ENCODE peak calls at places on chromosomes 3 and 15, in five cellular contexts. One of them, this sample, is unnamed.

GRCh38 chr15:35958021-35958420 is 412.1 kb upstream of the DPH6 start:
- DNase-seq in fibroblast of mammary gland: peak; percentile 51
- DNase-seq in OCI-LY7: no peak
- DNase-seq in bronchial epithelial cell: peak; percentile 80
- DNase-seq in foreskin fibroblast: no peak
- DNase-seq in this sample: no peak

GRCh38 chr15:80159301-80159700 is 6.5 kb downstream of the FAH start:
- DNase-seq in fibroblast of mammary gland: no peak
- DNase-seq in OCI-LY7: no peak
- DNase-seq in bronchial epithelial cell: no peak
- DNase-seq in foreskin fibroblast: no peak
- DNase-seq in this sample: no peak

GRCh38 chr3:16807981-16808380 is 76.8 kb upstream of the PLCL2 start:
- DNase-seq in fibroblast of mammary gland: peak; percentile 42
- DNase-seq in OCI-LY7: no peak
- DNase-seq in bronchial epithelial cell: no peak
- DNase-seq in foreskin fibroblast: no peak
- DNase-seq in this sample: peak; percentile 4

GRCh38 chr3:177713921-177714900 is 516.9 kb upstream of the TBL1XR1 start:
- DNase-seq in fibroblast of mammary gland: no peak
- DNase-seq in OCI-LY7: no peak
- DNase-seq in bronchial epithelial cell: no peak
- DNase-seq in foreskin fibroblast: no peak
- DNase-seq in this sample: no peak

GRCh38 chr3:122299872-122300460 is 25.1 kb upstream of the CSTA start:
- DNase-seq in fibroblast of mammary gland: peak; percentile 30
- DNase-seq in OCI-LY7: peak; percentile 51
- DNase-seq in bronchial epithelial cell: peak; percentile 25
- DNase-seq in foreskin fibroblast: peak; percentile 7
- DNase-seq in this sample: no peak

GRCh38 chr15:82044373-82045178 is 1.2 kb downstream of the MEX3B start:
- DNase-seq in fibroblast of mammary gland: peak; percentile 52
- DNase-seq in OCI-LY7: no peak
- DNase-seq in bronchial epithelial cell: no peak
- DNase-seq in foreskin fibroblast: peak; percentile 39
- DNase-seq in this sample: peak; percentile 47

GRCh38 chr3:172853911-172854648 is 103.6 kb downstream of the ECT2 start:
- DNase-seq in fibroblast of mammary gland: no peak
- DNase-seq in OCI-LY7: no peak
- DNase-seq in bronchial epithelial cell: no peak
- DNase-seq in foreskin fibroblast: no peak
- DNase-seq in this sample: no peak

GRCh38 chr3:63656791-63657190 is 4.3 kb downstream of the SNTN start:
- DNase-seq in fibroblast of mammary gland: peak; percentile 91
- DNase-seq in OCI-LY7: no peak
- DNase-seq in bronchial epithelial cell: no peak
- DNase-seq in foreskin fibroblast: peak; percentile 75
- DNase-seq in this sample: peak; percentile 77

GRCh38 chr15:78507831-78508160 is 419 bp downstream of the HYKK start:
- DNase-seq in fibroblast of mammary gland: no peak
- DNase-seq in OCI-LY7: no peak
- DNase-seq in bronchial epithelial cell: no peak
- DNase-seq in foreskin fibroblast: no peak
- DNase-seq in this sample: no peak

GRCh38 chr3:194134231-194134756 is 1.7 kb upstream of the HES1 start:
- DNase-seq in fibroblast of mammary gland: peak; percentile 80
- DNase-seq in OCI-LY7: peak; percentile 68
- DNase-seq in bronchial epithelial cell: no peak
- DNase-seq in foreskin fibroblast: peak; percentile 41
- DNase-seq in this sample: peak; percentile 31

GRCh38 chr3:126549861-126550487 is 8.8 kb downstream of the C3orf22 start:
- DNase-seq in fibroblast of mammary gland: no peak
- DNase-seq in OCI-LY7: no peak
- DNase-seq in bronchial epithelial cell: no peak
- DNase-seq in foreskin fibroblast: no peak
- DNase-seq in this sample: no peak

GRCh38 chr15:90266485-90266884 is 1.0 kb downstream of the NGRN start:
- DNase-seq in fibroblast of mammary gland: peak; percentile 43
- DNase-seq in OCI-LY7: peak; percentile 20
- DNase-seq in bronchial epithelial cell: no peak
- DNase-seq in foreskin fibroblast: peak; percentile 14
- DNase-seq in this sample: peak; percentile 9

GRCh38 chr3:66139415-66139814 is 81.4 kb upstream of the SLC25A26 start:
- DNase-seq in fibroblast of mammary gland: no peak
- DNase-seq in OCI-LY7: no peak
- DNase-seq in bronchial epithelial cell: no peak
- DNase-seq in foreskin fibroblast: no peak
- DNase-seq in this sample: no peak

GRCh38 chr3:35184775-35185174 is 454.6 kb upstream of the ARPP21 start:
- DNase-seq in fibroblast of mammary gland: peak; percentile 35
- DNase-seq in OCI-LY7: no peak
- DNase-seq in bronchial epithelial cell: peak; percentile 44
- DNase-seq in foreskin fibroblast: peak; percentile 15
- DNase-seq in this sample: no peak

GRCh38 chr3:194395767-194396527 is 3.1 kb downstream of the GP5 start:
- DNase-seq in fibroblast of mammary gland: peak; percentile 23
- DNase-seq in OCI-LY7: no peak
- DNase-seq in bronchial epithelial cell: no peak
- DNase-seq in foreskin fibroblast: no peak
- DNase-seq in this sample: no peak

GRCh38 chr15:63514533-63514943 is 10.1 kb downstream of the USP3 start:
- DNase-seq in fibroblast of mammary gland: peak; percentile 93
- DNase-seq in OCI-LY7: no peak
- DNase-seq in bronchial epithelial cell: peak; percentile 95
- DNase-seq in foreskin fibroblast: peak; percentile 74
- DNase-seq in this sample: peak; percentile 47

GRCh38 chr15:28027714-28028076 is 71.4 kb downstream of the OCA2 start:
- DNase-seq in fibroblast of mammary gland: no peak
- DNase-seq in OCI-LY7: no peak
- DNase-seq in bronchial epithelial cell: no peak
- DNase-seq in foreskin fibroblast: no peak
- DNase-seq in this sample: no peak

GRCh38 chr15:79956354-79956939 is 14.5 kb downstream of the BCL2A1 start:
- DNase-seq in fibroblast of mammary gland: no peak
- DNase-seq in OCI-LY7: no peak
- DNase-seq in bronchial epithelial cell: no peak
- DNase-seq in foreskin fibroblast: no peak
- DNase-seq in this sample: no peak

GRCh38 chr15:59814409-59814808 is 125.3 kb upstream of the BNIP2 start:
- DNase-seq in fibroblast of mammary gland: no peak
- DNase-seq in OCI-LY7: no peak
- DNase-seq in bronchial epithelial cell: no peak
- DNase-seq in foreskin fibroblast: no peak
- DNase-seq in this sample: no peak

GRCh38 chr15:59817834-59818233 is 128.7 kb upstream of the BNIP2 start:
- DNase-seq in fibroblast of mammary gland: no peak
- DNase-seq in OCI-LY7: no peak
- DNase-seq in bronchial epithelial cell: no peak
- DNase-seq in foreskin fibroblast: no peak
- DNase-seq in this sample: no peak

GRCh38 chr15:59819047-59819446 is 129.9 kb upstream of the BNIP2 start:
- DNase-seq in fibroblast of mammary gland: no peak
- DNase-seq in OCI-LY7: no peak
- DNase-seq in bronchial epithelial cell: no peak
- DNase-seq in foreskin fibroblast: no peak
- DNase-seq in this sample: no peak
- TF ChIP-seq CTCF in fibroblast of mammary gland: no peak
- TF ChIP-seq CTCF in OCI-LY7: no peak
- TF ChIP-seq CTCF in bronchial epithelial cell: no peak
- TF ChIP-seq CTCF in foreskin fibroblast: no peak
- TF ChIP-seq CTCF in this sample: no peak

DNA sequence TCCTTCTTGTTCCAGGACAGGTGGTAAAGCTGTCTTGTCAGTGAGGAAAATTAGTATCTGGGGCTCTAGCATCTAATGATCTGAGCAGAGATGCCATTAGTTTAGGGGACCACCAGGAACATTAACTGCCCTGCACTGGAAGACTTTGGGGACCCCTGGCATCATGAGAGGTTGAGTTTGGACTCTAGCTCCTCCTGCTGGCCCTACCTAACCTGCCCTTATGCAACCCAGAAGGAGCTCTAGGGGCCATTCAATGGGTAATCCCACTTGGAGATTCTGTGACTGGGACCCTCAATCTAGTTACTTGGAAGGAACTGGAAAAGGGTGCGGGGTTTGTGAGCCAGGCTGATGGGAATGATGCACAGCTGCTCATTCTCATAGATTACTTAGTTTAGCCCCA is 451.0 kb downstream of the EPHB1 start:
- DNase-seq in fibroblast of mammary gland: no peak
- DNase-seq in OCI-LY7: no peak
- DNase-seq in bronchial epithelial cell: no peak
- DNase-seq in foreskin fibroblast: no peak
- DNase-seq in this sample: no peak
- TF ChIP-seq CTCF in fibroblast of mammary gland: no peak
- TF ChIP-seq CTCF in OCI-LY7: peak; percentile 32
- TF ChIP-seq CTCF in bronchial epithelial cell: no peak
- TF ChIP-seq CTCF in foreskin fibroblast: peak; percentile 11
- TF ChIP-seq CTCF in this sample: no peak

GRCh38 chr3:36769926-36770325 is 5.6 kb upstream of the DCLK3 start:
- DNase-seq in fibroblast of mammary gland: no peak
- DNase-seq in OCI-LY7: no peak
- DNase-seq in bronchial epithelial cell: no peak
- DNase-seq in foreskin fibroblast: no peak
- DNase-seq in this sample: no peak

GRCh38 chr3:36763111-36763849 is 1.1 kb downstream of the DCLK3 start:
- DNase-seq in fibroblast of mammary gland: no peak
- DNase-seq in OCI-LY7: no peak
- DNase-seq in bronchial epithelial cell: peak; percentile 3
- DNase-seq in foreskin fibroblast: no peak
- DNase-seq in this sample: no peak

GRCh38 chr3:36764704-36765038 is 318 bp upstream of the DCLK3 start:
- DNase-seq in fibroblast of mammary gland: no peak
- DNase-seq in OCI-LY7: no peak
- DNase-seq in bronchial epithelial cell: no peak
- DNase-seq in foreskin fibroblast: no peak
- DNase-seq in this sample: no peak

GRCh38 chr3:36765104-36765503 is 751 bp upstream of the DCLK3 start:
- DNase-seq in fibroblast of mammary gland: no peak
- DNase-seq in OCI-LY7: no peak
- DNase-seq in bronchial epithelial cell: no peak
- DNase-seq in foreskin fibroblast: no peak
- DNase-seq in this sample: no peak

DNA sequence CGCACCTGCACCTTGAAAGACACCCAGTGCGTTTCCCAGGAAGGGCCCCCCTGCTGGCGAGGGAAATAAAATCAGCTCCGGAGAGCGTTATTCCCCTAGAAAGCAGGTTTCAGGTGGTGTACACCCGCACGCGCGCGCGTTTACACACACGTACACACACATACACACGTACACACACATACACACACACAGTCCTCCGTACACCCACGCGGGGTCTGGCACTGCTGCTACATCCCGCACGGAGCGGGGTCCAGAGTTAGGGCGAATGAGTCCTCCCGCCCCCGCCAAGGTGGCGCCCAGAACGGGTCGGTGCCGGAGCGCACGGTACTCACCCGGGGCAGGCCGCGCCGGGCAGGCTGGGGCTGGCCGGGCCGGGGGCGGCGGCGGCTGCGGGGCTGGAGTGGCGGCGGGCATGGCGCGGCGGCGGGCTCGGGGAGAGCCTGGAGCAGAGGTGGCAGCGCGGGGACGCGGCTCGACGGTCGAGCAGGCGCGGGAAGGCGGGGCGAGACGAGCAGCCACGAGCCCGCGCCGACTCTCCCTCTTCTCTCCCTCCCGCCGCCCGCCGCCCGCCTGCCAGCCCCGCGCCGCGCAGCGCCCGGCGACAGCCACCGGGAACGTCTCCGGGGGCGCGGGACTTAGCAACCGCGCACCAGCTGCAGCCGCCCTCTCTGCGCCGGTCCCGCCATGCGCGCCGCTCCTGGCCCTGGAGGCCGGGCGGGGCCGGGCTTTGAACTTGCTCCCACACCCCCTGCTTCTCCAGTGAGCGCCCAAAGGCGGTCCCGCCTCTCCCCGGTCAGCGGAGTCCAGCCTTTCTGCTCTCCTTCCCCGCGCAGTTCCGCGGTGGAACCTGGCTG is at the start of gene DCLK3:
- DNase-seq in fibroblast of mammary gland: no peak
- DNase-seq in OCI-LY7: no peak
- DNase-seq in bronchial epithelial cell: no peak
- DNase-seq in foreskin fibroblast: no peak
- DNase-seq in this sample: no peak
- TF ChIP-seq CTCF in fibroblast of mammary gland: no peak
- TF ChIP-seq CTCF in OCI-LY7: no peak
- TF ChIP-seq CTCF in bronchial epithelial cell: no peak
- TF ChIP-seq CTCF in foreskin fibroblast: no peak
- TF ChIP-seq CTCF in this sample: no peak

GRCh38 chr3:81874738-81875137 is 113.3 kb upstream of the GBE1 start:
- DNase-seq in fibroblast of mammary gland: no peak
- DNase-seq in OCI-LY7: no peak
- DNase-seq in bronchial epithelial cell: peak; percentile 37
- DNase-seq in foreskin fibroblast: no peak
- DNase-seq in this sample: no peak

GRCh38 chr3:81868597-81868996 is 107.2 kb upstream of the GBE1 start:
- DNase-seq in fibroblast of mammary gland: no peak
- DNase-seq in OCI-LY7: no peak
- DNase-seq in bronchial epithelial cell: no peak
- DNase-seq in foreskin fibroblast: no peak
- DNase-seq in this sample: no peak

GRCh38 chr3:81872566-81872965 is 111.1 kb upstream of the GBE1 start:
- DNase-seq in fibroblast of mammary gland: no peak
- DNase-seq in OCI-LY7: no peak
- DNase-seq in bronchial epithelial cell: no peak
- DNase-seq in foreskin fibroblast: no peak
- DNase-seq in this sample: no peak

GRCh38 chr3:81869380-81869779 is 107.9 kb upstream of the GBE1 start:
- DNase-seq in fibroblast of mammary gland: no peak
- DNase-seq in OCI-LY7: no peak
- DNase-seq in bronchial epithelial cell: no peak
- DNase-seq in foreskin fibroblast: no peak
- DNase-seq in this sample: no peak

DNA sequence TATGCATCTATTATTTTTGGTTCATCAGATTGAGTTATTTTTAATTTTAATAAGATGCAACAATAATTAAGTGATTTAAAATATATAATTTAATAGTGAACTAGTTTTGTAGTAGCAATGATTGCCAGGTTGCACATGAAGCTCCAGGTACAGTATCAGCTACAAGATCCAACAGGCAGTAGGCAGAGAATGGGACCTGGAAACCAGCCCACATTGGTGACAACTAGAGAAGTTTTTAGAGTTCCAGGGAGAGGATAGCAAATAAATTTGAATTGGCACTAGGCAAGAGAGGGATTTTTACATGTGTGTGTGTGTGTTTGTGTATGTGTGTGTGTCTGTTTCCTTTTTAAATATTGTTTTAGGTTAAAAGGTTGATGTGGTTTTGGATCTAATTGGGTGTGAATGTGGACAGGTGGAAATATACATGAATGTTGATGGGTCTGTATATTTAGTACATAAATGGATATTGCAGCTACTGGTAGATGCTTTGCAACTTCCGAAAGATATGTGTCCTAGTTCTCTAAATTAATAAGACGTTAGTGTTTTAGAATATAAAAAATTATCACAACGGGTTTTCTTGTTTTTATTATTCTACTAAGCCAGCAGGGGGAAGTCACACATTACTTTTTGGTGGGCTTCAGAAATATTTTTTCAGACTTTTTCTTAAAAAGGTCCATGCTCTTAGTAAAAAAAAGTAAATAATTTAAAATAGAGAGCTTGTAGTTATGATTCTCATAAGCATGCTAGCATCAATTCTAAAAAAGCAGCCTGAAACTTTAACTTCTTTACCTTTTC is 110.1 kb upstream of the GBE1 start:
- DNase-seq in fibroblast of mammary gland: no peak
- DNase-seq in OCI-LY7: no peak
- DNase-seq in bronchial epithelial cell: no peak
- DNase-seq in foreskin fibroblast: no peak
- DNase-seq in this sample: no peak
- TF ChIP-seq CTCF in fibroblast of mammary gland: peak; percentile 8
- TF ChIP-seq CTCF in OCI-LY7: peak; percentile 26
- TF ChIP-seq CTCF in bronchial epithelial cell: no peak
- TF ChIP-seq CTCF in foreskin fibroblast: no peak
- TF ChIP-seq CTCF in this sample: peak; percentile 53

This sample was measured in HFFc6.